ENCODE peak calls at places on chromosomes 12 and 14, in six cellular contexts. E, O, Y, N, F and P are unnamed samples.
A peak's percentile ranks its signal among the peaks of the same experiment; 100 is the strongest.

GRCh38 chr12:13071305-13072280 is 27.4 kb downstream of the FAM234B start:
- DNase-seq in E (no peak), F (no peak), O (no peak), N (peak; percentile 68), Y (no peak), P (no peak)

GRCh38 chr12:105783983-105784947 is 354.5 kb downstream of the NUAK1 start:
- DNase-seq in Y (no peak), F (no peak), E (no peak), O (no peak), N (no peak), P (no peak)

GRCh38 chr14:75298187-75298985 is 19.8 kb downstream of the FOS start:
- DNase-seq in O (no peak), N (no peak), F (peak; percentile 25), E (no peak), Y (no peak), P (no peak)

GRCh38 chr14:68820999-68821683 is 28.3 kb upstream of the ZFP36L1 start:
- DNase-seq in Y (no peak), E (no peak), F (no peak), O (no peak), N (no peak), P (no peak)

GRCh38 chr14:39912192-39913100 is 480.2 kb upstream of the FBXO33 start:
- DNase-seq in O (no peak), Y (no peak), F (no peak), E (no peak), N (no peak), P (no peak)

GRCh38 chr12:108629824-108630476 is 3.7 kb downstream of the SELPLG start:
- DNase-seq in F (peak; percentile 94), O (no peak), E (no peak), Y (peak; percentile 13), N (peak; percentile 22), P (peak; percentile 44)

GRCh38 chr12:122125452-122126341 is 47.1 kb downstream of the MLXIP start:
- DNase-seq in O (no peak), N (no peak), Y (peak; percentile 8), E (no peak), F (no peak), P (no peak)

GRCh38 chr14:23209651-23210423 is 26.4 kb upstream of the SLC7A8 start:
- DNase-seq in F (peak; percentile 29), N (no peak), O (no peak), Y (no peak), E (no peak), P (peak; percentile 13)

GRCh38 chr12:62484234-62484633 is 17.6 kb downstream of the MON2 start:
- DNase-seq in F (peak; percentile 29), Y (no peak), O (no peak), N (no peak), E (no peak), P (no peak)

GRCh38 chr12:63150255-63151060 is 543 bp downstream of the AVPR1A start:
- DNase-seq in N (peak; percentile 50), F (peak; percentile 24), Y (peak; percentile 8), O (peak; percentile 15), E (no peak), P (peak; percentile 40)